ENCODE peak calls at places on chromosomes 13 and 19, in seven cellular contexts. V, Y, E, Q, D, W and S are unnamed samples.
A peak's percentile ranks its signal among the peaks of the same experiment; 100 is the strongest.

GRCh38 chr13:65090191-65090590 is 2139.9 kb downstream of the PCDH9 start:
- DNase-seq in V (peak; percentile 2), Y (no peak), E (no peak), Q (no peak), D (no peak), W (no peak), S (no peak)

GRCh38 chr13:23414682-23415081 is 18.8 kb downstream of the SACS start:
- DNase-seq in V (no peak), Y (no peak), E (no peak), Q (no peak), D (no peak), W (no peak), S (no peak)

GRCh38 chr13:113671066-113672001 is 4.3 kb downstream of the GRK1 start:
- DNase-seq in V (no peak), Y (no peak), E (no peak), Q (no peak), D (no peak), W (no peak), S (no peak)

GRCh38 chr19:16860996-16861395 is 27.8 kb upstream of the F2RL3 start:
- DNase-seq in V (no peak), Y (no peak), E (no peak), Q (no peak), D (no peak), W (no peak), S (no peak)

GRCh38 chr13:67635754-67636153 is 405.6 kb upstream of the PCDH9 start:
- DNase-seq in V (no peak), Y (no peak), E (no peak), Q (no peak), D (no peak), W (no peak), S (no peak)

GRCh38 chr13:105914637-105915036 is 620.8 kb downstream of the EFNB2 start:
- DNase-seq in V (peak; percentile 61), Y (peak; percentile 36), E (no peak), Q (no peak), D (no peak), W (no peak), S (no peak)

GRCh38 chr19:33143897-33144405 is 12.0 kb downstream of the WDR88 start:
- DNase-seq in V (peak; percentile 49), Y (peak; percentile 44), E (peak; percentile 29), Q (peak; percentile 69), D (peak; percentile 69), W (peak; percentile 43), S (no peak)

GRCh38 chr13:113458218-113459065 is 5.2 kb upstream of the ADPRHL1 start:
- DNase-seq in V (peak; percentile 13), Y (no peak), E (no peak), Q (no peak), D (peak; percentile 56), W (no peak), S (peak; percentile 30)

GRCh38 chr13:41025518-41025917 is 6.4 kb upstream of the ELF1 start:
- DNase-seq in V (no peak), Y (no peak), E (no peak), Q (no peak), D (no peak), W (no peak), S (no peak)

GRCh38 chr13:46561691-46562090 is 8.7 kb downstream of the LRCH1 start:
- DNase-seq in V (peak; percentile 36), Y (no peak), E (no peak), Q (no peak), D (no peak), W (no peak), S (no peak)

GRCh38 chr13:44108345-44108858 is 228.7 kb downstream of the LACC1 start:
- DNase-seq in V (no peak), Y (no peak), E (no peak), Q (no peak), D (no peak), W (no peak), S (no peak)

GRCh38 chr19:38527466-38528136 is 90.2 kb downstream of the MAP4K1 start:
- DNase-seq in V (no peak), Y (no peak), E (no peak), Q (peak; percentile 54), D (no peak), W (no peak), S (no peak)